ENCODE peak calls at places on chromosomes 4 and X, in nine cellular contexts. R is transverse colon, V is GM12878, J is esophagus muscularis mucosa, W is SK-N-SH, P is suprapubic skin, Y is ovary, T is A549, G is upper lobe of left lung. A is an unnamed sample.

GRCh38 chr4:173119818-173120217 is 48.8 kb upstream of the GALNT7 start:
- DNase-seq in R (no peak), V (no peak), J (no peak), W (no peak), P (no peak), Y (no peak), T (no peak), G (no peak), A (no peak)

GRCh38 chrX:137031039-137031438 is 2.8 kb downstream of the GPR101 start:
- DNase-seq in R (no peak), V (no peak), J (no peak), W (no peak), P (no peak), Y (no peak), T (no peak), G (no peak), A (no peak)

GRCh38 chrX:97234471-97235097 is 350.9 kb downstream of the RPA4 start:
- DNase-seq in R (no peak), V (peak; percentile 27), J (no peak), W (no peak), P (no peak), Y (no peak), T (no peak), G (no peak), A (no peak)

GRCh38 chr4:40972722-40973121 is 223.0 kb downstream of the NSUN7 start:
- DNase-seq in R (no peak), V (no peak), J (no peak), W (no peak), P (no peak), Y (no peak), T (no peak), G (no peak), A (no peak)

GRCh38 chr4:169070895-169071218 is 60.8 kb upstream of the CBR4 start:
- DNase-seq in R (peak; percentile 64), V (no peak), J (no peak), W (no peak), P (no peak), Y (no peak), T (peak; percentile 41), G (no peak), A (no peak)

GRCh38 chr4:134722306-134722705 is 520.7 kb upstream of the PABPC4L start:
- DNase-seq in R (no peak), V (no peak), J (no peak), W (no peak), P (no peak), Y (no peak), T (no peak), G (no peak), A (no peak)

GRCh38 chr4:148415500-148415899 is 26.7 kb downstream of the NR3C2 start:
- DNase-seq in R (no peak), V (no peak), J (no peak), W (peak; percentile 20), P (no peak), Y (no peak), T (no peak), G (no peak), A (no peak)

GRCh38 chrX:22314211-22314610 is 41.5 kb downstream of the CBLL2 start:
- DNase-seq in R (no peak), V (no peak), J (no peak), W (no peak), P (no peak), Y (no peak), T (no peak), G (no peak), A (no peak)

GRCh38 chrX:149829751-149830191 is 48.0 kb downstream of the MAGEA9 start:
- DNase-seq in R (no peak), V (peak; percentile 35), J (no peak), W (no peak), P (no peak), Y (no peak), T (no peak), G (no peak), A (no peak)

GRCh38 chrX:8823698-8824097 is 22.5 kb upstream of the FAM9A start:
- DNase-seq in R (no peak), V (no peak), J (no peak), W (no peak), P (no peak), Y (no peak), T (no peak), G (no peak), A (no peak)

GRCh38 chr4:186887211-186887785 is 163.6 kb upstream of the FAT1 start:
- DNase-seq in R (no peak), V (no peak), J (peak; percentile 66), W (no peak), P (no peak), Y (no peak), T (no peak), G (no peak), A (no peak)

GRCh38 chr4:155891058-155891457 is 12.4 kb upstream of the TDO2 start:
- DNase-seq in R (no peak), V (no peak), J (no peak), W (no peak), P (no peak), Y (no peak), T (no peak), G (no peak), A (no peak)

GRCh38 chr4:87839309-87839946 is 6.7 kb downstream of the MEPE start:
- DNase-seq in R (no peak), V (no peak), J (no peak), W (no peak), P (no peak), Y (no peak), T (no peak), G (no peak), A (peak; percentile 23)

GRCh38 chr4:3781193-3781886 is 15.2 kb downstream of the ADRA2C start:
- DNase-seq in R (no peak), V (no peak), J (no peak), W (peak; percentile 77), P (no peak), Y (no peak), T (peak; percentile 25), G (no peak), A (no peak)

GRCh38 chr4:38069271-38069760 is 109.1 kb downstream of the PTTG2 start:
- DNase-seq in R (peak; percentile 72), V (no peak), J (peak; percentile 37), W (peak; percentile 53), P (no peak), Y (peak; percentile 81), T (peak; percentile 29), G (no peak), A (no peak)

GRCh38 chrX:103742339-103742738 is 31.6 kb downstream of the TMEM31 start:
- DNase-seq in R (no peak), V (no peak), J (no peak), W (no peak), P (no peak), Y (no peak), T (no peak), G (no peak), A (no peak)

GRCh38 chrX:68746988-68747387 is 81.8 kb upstream of the EFNB1 start:
- DNase-seq in R (no peak), V (no peak), J (no peak), W (no peak), P (no peak), Y (no peak), T (no peak), G (no peak), A (no peak)
- TF ChIP-seq EP300 in R (no peak), V (no peak), J (no peak), W (no peak), P (no peak), Y (no peak), T (no peak), G (no peak), A (no peak)

GRCh38 chr4:55180980-55181379 is 55.6 kb upstream of the KDR start:
- DNase-seq in R (no peak), V (no peak), J (no peak), W (no peak), P (no peak), Y (no peak), T (no peak), G (no peak), A (no peak)

GRCh38 chr4:55177461-55177860 is 52.1 kb upstream of the KDR start:
- DNase-seq in R (no peak), V (no peak), J (no peak), W (no peak), P (no peak), Y (no peak), T (no peak), G (no peak), A (no peak)

GRCh38 chr4:55175779-55176231 is 50.4 kb upstream of the KDR start:
- DNase-seq in R (no peak), V (no peak), J (no peak), W (no peak), P (no peak), Y (no peak), T (no peak), G (no peak), A (no peak)

GRCh38 chr4:55176497-55176896 is 51.1 kb upstream of the KDR start:
- DNase-seq in R (no peak), V (no peak), J (no peak), W (no peak), P (no peak), Y (no peak), T (no peak), G (no peak), A (no peak)

GRCh38 chr4:55178226-55179005 is 53.0 kb upstream of the KDR start:
- DNase-seq in R (no peak), V (no peak), J (no peak), W (no peak), P (no peak), Y (no peak), T (no peak), G (no peak), A (no peak)
- TF ChIP-seq EP300 in R (no peak), V (no peak), J (no peak), W (no peak), P (no peak), Y (no peak), T (no peak), G (no peak), A (no peak)

DNA sequence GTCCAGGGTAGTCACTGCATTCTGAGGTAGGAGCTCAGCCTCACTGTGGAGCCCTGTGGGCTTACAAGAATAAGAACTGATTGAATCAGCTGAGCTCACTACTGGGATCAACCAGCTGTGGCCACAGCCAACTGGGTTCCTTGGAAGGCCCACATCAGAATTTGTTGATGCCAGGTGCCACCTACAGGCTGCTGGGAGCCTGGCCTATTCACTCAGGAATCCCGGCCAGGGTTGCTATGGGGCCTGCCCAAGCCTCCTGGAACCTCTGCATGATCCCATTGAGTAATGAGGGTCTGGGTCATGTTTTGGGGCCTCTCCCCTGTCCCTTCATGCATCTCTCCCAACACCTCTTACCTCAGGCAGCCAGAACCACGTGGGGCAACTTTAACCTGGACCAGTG is 53.9 kb upstream of the KIAA1210 start:
- DNase-seq in R (peak; percentile 32), V (no peak), J (no peak), W (no peak), P (no peak), Y (no peak), T (peak; percentile 34), G (no peak), A (no peak)
- TF ChIP-seq EP300 in R (no peak), V (no peak), J (no peak), W (no peak), P (no peak), Y (no peak), T (no peak), G (no peak), A (no peak)

DNA sequence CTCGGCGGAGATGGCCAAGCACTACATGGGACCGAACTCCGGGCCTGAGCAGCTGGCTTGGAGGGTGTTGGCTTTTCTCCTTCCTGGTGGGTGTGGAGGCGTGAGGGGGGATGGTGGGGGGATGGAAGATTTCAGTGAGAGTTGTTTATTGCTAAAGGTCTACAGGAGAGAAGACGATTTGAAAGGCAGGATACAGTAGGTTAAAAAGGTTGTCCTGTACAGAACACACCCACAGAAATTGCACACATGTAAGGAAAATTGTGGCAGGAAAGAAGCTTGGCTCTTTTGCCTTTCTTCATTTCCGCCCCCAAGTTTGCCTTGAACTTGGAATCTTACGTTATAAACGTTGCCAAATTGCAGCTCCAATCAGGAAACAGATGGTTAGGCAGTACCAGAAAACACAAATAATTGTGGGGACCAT is 74.1 kb upstream of the STOX2 start:
- DNase-seq in R (no peak), V (no peak), J (no peak), W (no peak), P (no peak), Y (peak; percentile 33), T (no peak), G (no peak), A (no peak)
- TF ChIP-seq EP300 in R (no peak), V (no peak), J (no peak), W (no peak), P (no peak), Y (no peak), T (no peak), G (no peak), A (no peak)

A was measured in tibial nerve.